ENCODE peak calls at places on chromosomes 16 and 17, in seven cellular contexts. One of them, this sample, is unnamed.

GRCh38 chr17:75315541-75316243 is 26.5 kb upstream of the SLC25A19 start:
- DNase-seq in psoas muscle: no peak
- DNase-seq in fibroblast of mammary gland: peak; percentile 59
- DNase-seq in keratinocyte: no peak
- DNase-seq in HFF-Myc: no peak
- DNase-seq in sigmoid colon: no peak
- DNase-seq in thoracic aorta: no peak
- DNase-seq in this sample: no peak

GRCh38 chr16:86735727-86736126 is 157.4 kb downstream of the FOXL1 start:
- DNase-seq in fibroblast of mammary gland: no peak
- DNase-seq in HFF-Myc: no peak
- DNase-seq in keratinocyte: no peak
- DNase-seq in psoas muscle: peak; percentile 20
- DNase-seq in sigmoid colon: peak; percentile 34
- DNase-seq in thoracic aorta: no peak
- DNase-seq in this sample: no peak

GRCh38 chr16:23516366-23517137 is 6.3 kb upstream of the GGA2 start:
- DNase-seq in thoracic aorta: no peak
- DNase-seq in psoas muscle: no peak
- DNase-seq in keratinocyte: no peak
- DNase-seq in HFF-Myc: no peak
- DNase-seq in sigmoid colon: no peak
- DNase-seq in fibroblast of mammary gland: no peak
- DNase-seq in this sample: peak; percentile 44

GRCh38 chr17:18250259-18250658 is 8.3 kb downstream of the FLII start:
- DNase-seq in psoas muscle: no peak
- DNase-seq in sigmoid colon: no peak
- DNase-seq in thoracic aorta: no peak
- DNase-seq in fibroblast of mammary gland: no peak
- DNase-seq in keratinocyte: no peak
- DNase-seq in HFF-Myc: no peak
- DNase-seq in this sample: no peak

GRCh38 chr17:35222452-35222851 is 20.4 kb upstream of the SLFN5 start:
- DNase-seq in fibroblast of mammary gland: no peak
- DNase-seq in thoracic aorta: no peak
- DNase-seq in keratinocyte: no peak
- DNase-seq in HFF-Myc: no peak
- DNase-seq in psoas muscle: no peak
- DNase-seq in sigmoid colon: no peak
- DNase-seq in this sample: no peak

GRCh38 chr17:82709024-82709675 is 7.4 kb upstream of the FN3KRP start:
- DNase-seq in HFF-Myc: no peak
- DNase-seq in fibroblast of mammary gland: no peak
- DNase-seq in thoracic aorta: no peak
- DNase-seq in keratinocyte: no peak
- DNase-seq in sigmoid colon: no peak
- DNase-seq in psoas muscle: no peak
- DNase-seq in this sample: no peak

GRCh38 chr17:61325382-61326073 is 74.1 kb upstream of the TBX2 start:
- DNase-seq in fibroblast of mammary gland: peak; percentile 93
- DNase-seq in thoracic aorta: no peak
- DNase-seq in sigmoid colon: no peak
- DNase-seq in keratinocyte: no peak
- DNase-seq in psoas muscle: no peak
- DNase-seq in HFF-Myc: no peak
- DNase-seq in this sample: no peak

GRCh38 chr17:56939869-56940484 is 20.9 kb downstream of the COIL start:
- DNase-seq in keratinocyte: no peak
- DNase-seq in thoracic aorta: no peak
- DNase-seq in HFF-Myc: peak; percentile 52
- DNase-seq in psoas muscle: no peak
- DNase-seq in sigmoid colon: no peak
- DNase-seq in fibroblast of mammary gland: peak; percentile 64
- DNase-seq in this sample: no peak

GRCh38 chr16:68074850-68075249 is 10.3 kb upstream of the NFATC3 start:
- DNase-seq in HFF-Myc: no peak
- DNase-seq in keratinocyte: no peak
- DNase-seq in psoas muscle: no peak
- DNase-seq in thoracic aorta: no peak
- DNase-seq in sigmoid colon: no peak
- DNase-seq in fibroblast of mammary gland: no peak
- DNase-seq in this sample: peak; percentile 76

GRCh38 chr17:28896884-28897768 is at the start of gene FLOT2:
- DNase-seq in sigmoid colon: peak; percentile 87
- DNase-seq in psoas muscle: peak; percentile 77
- DNase-seq in HFF-Myc: no peak
- DNase-seq in thoracic aorta: peak; percentile 19
- DNase-seq in fibroblast of mammary gland: peak; percentile 47
- DNase-seq in keratinocyte: peak; percentile 48
- DNase-seq in this sample: peak; percentile 66

GRCh38 chr17:77677210-77677609 is 281.3 kb upstream of the TNRC6C start:
- DNase-seq in thoracic aorta: no peak
- DNase-seq in HFF-Myc: peak; percentile 30
- DNase-seq in fibroblast of mammary gland: no peak
- DNase-seq in psoas muscle: peak; percentile 76
- DNase-seq in sigmoid colon: no peak
- DNase-seq in keratinocyte: no peak
- DNase-seq in this sample: no peak

GRCh38 chr17:49573510-49574282 is 2.0 kb upstream of the NXPH3 start:
- DNase-seq in sigmoid colon: no peak
- DNase-seq in keratinocyte: no peak
- DNase-seq in psoas muscle: peak; percentile 15
- DNase-seq in thoracic aorta: no peak
- DNase-seq in fibroblast of mammary gland: peak; percentile 53
- DNase-seq in HFF-Myc: no peak
- DNase-seq in this sample: no peak

GRCh38 chr17:7107012-7107754 is 7.4 kb downstream of the ASGR2 start:
- DNase-seq in keratinocyte: no peak
- DNase-seq in thoracic aorta: no peak
- DNase-seq in psoas muscle: no peak
- DNase-seq in fibroblast of mammary gland: no peak
- DNase-seq in sigmoid colon: no peak
- DNase-seq in HFF-Myc: no peak
- DNase-seq in this sample: no peak

GRCh38 chr16:75244844-75245758 is 6.3 kb downstream of the BCAR1 start:
- DNase-seq in HFF-Myc: peak; percentile 94
- DNase-seq in thoracic aorta: peak; percentile 77
- DNase-seq in psoas muscle: peak; percentile 96
- DNase-seq in sigmoid colon: peak; percentile 97
- DNase-seq in keratinocyte: no peak
- DNase-seq in fibroblast of mammary gland: peak; percentile 93
- DNase-seq in this sample: no peak

GRCh38 chr16:21001262-21001661 is 100.7 kb downstream of the LYRM1 start:
- DNase-seq in keratinocyte: peak; percentile 1
- DNase-seq in fibroblast of mammary gland: peak; percentile 45
- DNase-seq in psoas muscle: no peak
- DNase-seq in sigmoid colon: no peak
- DNase-seq in HFF-Myc: peak; percentile 11
- DNase-seq in thoracic aorta: no peak
- DNase-seq in this sample: no peak

GRCh38 chr17:44362964-44363612 is 565 bp downstream of the FAM171A2 start:
- DNase-seq in thoracic aorta: no peak
- DNase-seq in psoas muscle: no peak
- DNase-seq in HFF-Myc: no peak
- DNase-seq in fibroblast of mammary gland: no peak
- DNase-seq in keratinocyte: no peak
- DNase-seq in sigmoid colon: no peak
- DNase-seq in this sample: no peak

GRCh38 chr17:77210331-77210730 is 69.6 kb downstream of the SEC14L1 start:
- DNase-seq in HFF-Myc: no peak
- DNase-seq in thoracic aorta: no peak
- DNase-seq in psoas muscle: no peak
- DNase-seq in keratinocyte: no peak
- DNase-seq in fibroblast of mammary gland: no peak
- DNase-seq in sigmoid colon: no peak
- DNase-seq in this sample: no peak

GRCh38 chr16:30022887-30023286 is at the start of gene C16orf92:
- DNase-seq in sigmoid colon: no peak
- DNase-seq in HFF-Myc: no peak
- DNase-seq in fibroblast of mammary gland: no peak
- DNase-seq in thoracic aorta: no peak
- DNase-seq in psoas muscle: no peak
- DNase-seq in keratinocyte: no peak
- DNase-seq in this sample: no peak

GRCh38 chr17:11144358-11145233 is 96.4 kb upstream of the SHISA6 start:
- DNase-seq in keratinocyte: peak; percentile 11
- DNase-seq in HFF-Myc: peak; percentile 0
- DNase-seq in sigmoid colon: no peak
- DNase-seq in psoas muscle: no peak
- DNase-seq in fibroblast of mammary gland: peak; percentile 56
- DNase-seq in thoracic aorta: no peak
- DNase-seq in this sample: no peak

GRCh38 chr16:88705076-88705684 is 1.0 kb downstream of the RNF166 start:
- DNase-seq in sigmoid colon: no peak
- DNase-seq in thoracic aorta: no peak
- DNase-seq in psoas muscle: no peak
- DNase-seq in fibroblast of mammary gland: peak; percentile 21
- DNase-seq in HFF-Myc: no peak
- DNase-seq in keratinocyte: no peak
- DNase-seq in this sample: no peak

GRCh38 chr17:37430051-37430591 is 23.4 kb downstream of the TADA2A start:
- DNase-seq in keratinocyte: peak; percentile 76
- DNase-seq in fibroblast of mammary gland: peak; percentile 83
- DNase-seq in HFF-Myc: no peak
- DNase-seq in thoracic aorta: no peak
- DNase-seq in psoas muscle: no peak
- DNase-seq in sigmoid colon: no peak
- DNase-seq in this sample: no peak

GRCh38 chr16:84063972-84064371 is 21.4 kb upstream of the SLC38A8 start:
- DNase-seq in sigmoid colon: no peak
- DNase-seq in keratinocyte: no peak
- DNase-seq in HFF-Myc: no peak
- DNase-seq in thoracic aorta: no peak
- DNase-seq in psoas muscle: no peak
- DNase-seq in fibroblast of mammary gland: no peak
- DNase-seq in this sample: no peak

GRCh38 chr17:49637050-49637449 is 40.8 kb downstream of the SPOP start:
- DNase-seq in psoas muscle: no peak
- DNase-seq in thoracic aorta: no peak
- DNase-seq in HFF-Myc: no peak
- DNase-seq in sigmoid colon: no peak
- DNase-seq in keratinocyte: no peak
- DNase-seq in fibroblast of mammary gland: no peak
- DNase-seq in this sample: no peak

GRCh38 chr17:45722161-45722560 is 62.0 kb upstream of the CRHR1 start:
- DNase-seq in HFF-Myc: no peak
- DNase-seq in psoas muscle: no peak
- DNase-seq in keratinocyte: no peak
- DNase-seq in sigmoid colon: no peak
- DNase-seq in thoracic aorta: no peak
- DNase-seq in fibroblast of mammary gland: peak; percentile 4
- DNase-seq in this sample: no peak
- TF ChIP-seq CTCF in HFF-Myc: peak; percentile 43
- TF ChIP-seq CTCF in psoas muscle: peak; percentile 36
- TF ChIP-seq CTCF in keratinocyte: peak; percentile 12
- TF ChIP-seq CTCF in sigmoid colon: no peak
- TF ChIP-seq CTCF in thoracic aorta: no peak
- TF ChIP-seq CTCF in fibroblast of mammary gland: peak; percentile 9
- TF ChIP-seq CTCF in this sample: no peak

GRCh38 chr17:15213381-15214087 is 51.6 kb downstream of the PMP22 start:
- DNase-seq in psoas muscle: no peak
- DNase-seq in keratinocyte: no peak
- DNase-seq in HFF-Myc: no peak
- DNase-seq in fibroblast of mammary gland: peak; percentile 47
- DNase-seq in thoracic aorta: no peak
- DNase-seq in sigmoid colon: no peak
- DNase-seq in this sample: no peak
- TF ChIP-seq CTCF in psoas muscle: peak; percentile 46
- TF ChIP-seq CTCF in keratinocyte: no peak
- TF ChIP-seq CTCF in HFF-Myc: peak; percentile 44
- TF ChIP-seq CTCF in fibroblast of mammary gland: peak; percentile 47
- TF ChIP-seq CTCF in thoracic aorta: no peak
- TF ChIP-seq CTCF in sigmoid colon: no peak
- TF ChIP-seq CTCF in this sample: no peak

GRCh38 chr16:5621826-5622225 is 524.2 kb upstream of the EEF2KMT start:
- DNase-seq in keratinocyte: no peak
- DNase-seq in HFF-Myc: no peak
- DNase-seq in thoracic aorta: no peak
- DNase-seq in psoas muscle: no peak
- DNase-seq in sigmoid colon: no peak
- DNase-seq in fibroblast of mammary gland: no peak
- DNase-seq in this sample: no peak

GRCh38 chr16:5619314-5619713 is 521.7 kb upstream of the EEF2KMT start:
- DNase-seq in psoas muscle: no peak
- DNase-seq in HFF-Myc: no peak
- DNase-seq in fibroblast of mammary gland: no peak
- DNase-seq in thoracic aorta: no peak
- DNase-seq in keratinocyte: no peak
- DNase-seq in sigmoid colon: no peak
- DNase-seq in this sample: no peak

GRCh38 chr16:5616841-5617240 is 519.2 kb upstream of the EEF2KMT start:
- DNase-seq in fibroblast of mammary gland: no peak
- DNase-seq in sigmoid colon: no peak
- DNase-seq in thoracic aorta: no peak
- DNase-seq in keratinocyte: no peak
- DNase-seq in HFF-Myc: no peak
- DNase-seq in psoas muscle: no peak
- DNase-seq in this sample: no peak

DNA sequence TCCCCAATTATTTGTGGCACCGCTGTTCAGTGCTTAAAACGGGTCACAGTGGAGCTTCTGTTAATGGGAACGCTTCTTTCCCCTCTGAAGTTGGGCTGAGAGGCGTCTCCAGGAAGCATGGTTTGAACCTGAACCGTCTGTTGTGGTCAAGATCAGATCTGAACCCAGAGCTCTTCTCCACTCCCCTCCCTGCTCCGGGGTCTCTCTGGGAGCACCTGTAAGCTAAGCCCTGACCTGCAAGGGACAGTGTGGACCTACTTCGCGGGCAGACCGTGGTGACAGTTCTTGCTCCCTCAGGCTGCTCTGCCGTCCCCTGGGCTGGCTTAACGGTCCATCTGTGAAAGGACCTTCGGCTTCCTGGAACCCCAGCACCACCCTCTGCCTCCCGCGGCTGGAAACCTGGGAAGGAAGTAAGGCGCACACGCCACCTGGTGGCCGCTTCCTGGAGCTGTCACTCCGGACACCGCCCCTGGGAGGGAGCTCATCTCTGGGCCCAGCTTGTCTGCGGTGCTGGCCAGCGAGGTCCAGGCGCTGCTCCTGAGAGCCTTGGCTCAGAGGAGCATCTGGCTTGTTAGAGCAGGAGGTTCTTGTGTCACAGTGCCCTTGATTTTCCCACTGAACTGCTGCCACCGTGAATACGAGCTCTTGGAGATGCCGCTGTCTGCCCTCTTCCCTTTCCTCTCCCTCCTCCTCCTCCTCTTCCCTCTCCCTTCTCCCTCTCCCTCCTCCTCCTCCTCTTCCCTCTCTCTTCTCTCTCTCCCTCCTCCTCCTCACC is 518.5 kb upstream of the EEF2KMT start:
- DNase-seq in fibroblast of mammary gland: peak; percentile 16
- DNase-seq in HFF-Myc: peak; percentile 6
- DNase-seq in psoas muscle: peak; percentile 48
- DNase-seq in keratinocyte: no peak
- DNase-seq in thoracic aorta: no peak
- DNase-seq in sigmoid colon: peak; percentile 66
- DNase-seq in this sample: no peak
- TF ChIP-seq CTCF in fibroblast of mammary gland: peak; percentile 39
- TF ChIP-seq CTCF in HFF-Myc: peak; percentile 58
- TF ChIP-seq CTCF in psoas muscle: peak; percentile 19
- TF ChIP-seq CTCF in keratinocyte: peak; percentile 22
- TF ChIP-seq CTCF in thoracic aorta: peak; percentile 29
- TF ChIP-seq CTCF in sigmoid colon: peak; percentile 62
- TF ChIP-seq CTCF in this sample: no peak

GRCh38 chr16:85566502-85567100 is 46.5 kb upstream of the GSE1 start:
- DNase-seq in thoracic aorta: no peak
- DNase-seq in psoas muscle: no peak
- DNase-seq in sigmoid colon: no peak
- DNase-seq in fibroblast of mammary gland: no peak
- DNase-seq in HFF-Myc: no peak
- DNase-seq in keratinocyte: no peak
- DNase-seq in this sample: no peak
- TF ChIP-seq CTCF in thoracic aorta: no peak
- TF ChIP-seq CTCF in psoas muscle: no peak
- TF ChIP-seq CTCF in sigmoid colon: no peak
- TF ChIP-seq CTCF in fibroblast of mammary gland: no peak
- TF ChIP-seq CTCF in HFF-Myc: no peak
- TF ChIP-seq CTCF in keratinocyte: no peak
- TF ChIP-seq CTCF in this sample: no peak

This sample was measured in activated B cell treated with CpG ODN at 0.5 μM for 24 hours.